ENCODE peak calls at places on chromosomes 2 and 18, in eight cellular contexts. T, Y, X, M, V, J, Q and E are unnamed samples.

GRCh38 chr18:79068299-79068945 is 772 bp upstream of the ATP9B start:
- DNase-seq in T (no peak), Y (peak), X (no peak), M (no peak), V (peak), J (no peak), Q (no peak), E (peak)

GRCh38 chr2:47072018-47072691 is 83.0 kb downstream of the STPG4 start:
- DNase-seq in T (peak), Y (no peak), X (no peak), M (no peak), V (peak), J (no peak), Q (no peak), E (no peak)

GRCh38 chr2:108910541-108911396 is 78.3 kb downstream of the EDAR start:
- DNase-seq in T (no peak), Y (no peak), X (no peak), M (no peak), V (no peak), J (no peak), Q (no peak), E (no peak)

GRCh38 chr2:99960724-99961566 is 181.4 kb downstream of the AFF3 start:
- DNase-seq in T (no peak), Y (no peak), X (no peak), M (no peak), V (no peak), J (no peak), Q (no peak), E (peak)

GRCh38 chr18:65968605-65969004 is 217.8 kb downstream of the CDH7 start:
- DNase-seq in T (no peak), Y (no peak), X (no peak), M (peak), V (peak), J (no peak), Q (no peak), E (no peak)

GRCh38 chr18:28176933-28177827 is at the start of gene CDH2:
- DNase-seq in T (peak), Y (peak), X (peak), M (peak), V (peak), J (peak), Q (no peak), E (peak)

GRCh38 chr2:69946351-69947077 is 14.9 kb downstream of the ASPRV1 start:
- DNase-seq in T (peak), Y (peak), X (no peak), M (no peak), V (no peak), J (peak), Q (peak), E (no peak)

GRCh38 chr18:26908906-26909305 is 43.4 kb upstream of the AQP4 start:
- DNase-seq in T (no peak), Y (no peak), X (no peak), M (no peak), V (no peak), J (no peak), Q (no peak), E (no peak)

GRCh38 chr2:201797175-201797840 is 9.0 kb upstream of the CDK15 start:
- DNase-seq in T (peak), Y (no peak), X (no peak), M (no peak), V (no peak), J (no peak), Q (no peak), E (no peak)

GRCh38 chr2:20509766-20510490 is 63.1 kb downstream of the RHOB start:
- DNase-seq in T (peak), Y (no peak), X (no peak), M (no peak), V (peak), J (no peak), Q (no peak), E (peak)

GRCh38 chr18:10604178-10604577 is 78.4 kb downstream of the NAPG start:
- DNase-seq in T (no peak), Y (no peak), X (no peak), M (no peak), V (no peak), J (peak), Q (no peak), E (no peak)

GRCh38 chr2:24456610-24457556 is 34.2 kb upstream of the NCOA1 start:
- DNase-seq in T (peak), Y (no peak), X (no peak), M (no peak), V (no peak), J (no peak), Q (no peak), E (peak)

GRCh38 chr18:67599277-67599676 is 82.8 kb upstream of the DSEL start:
- DNase-seq in T (no peak), Y (no peak), X (no peak), M (no peak), V (no peak), J (no peak), Q (no peak), E (no peak)

GRCh38 chr2:118607663-118608062 is 239.8 kb downstream of the EN1 start:
- DNase-seq in T (no peak), Y (no peak), X (no peak), M (no peak), V (no peak), J (no peak), Q (no peak), E (no peak)

GRCh38 chr2:37636209-37637077 is 35.0 kb downstream of the CDC42EP3 start:
- DNase-seq in T (no peak), Y (no peak), X (no peak), M (no peak), V (no peak), J (no peak), Q (no peak), E (no peak)

GRCh38 chr2:131040661-131041401 is 52.4 kb downstream of the FAM168B start:
- DNase-seq in T (no peak), Y (peak), X (peak), M (no peak), V (no peak), J (no peak), Q (no peak), E (peak)

GRCh38 chr2:75607988-75608683 is 38.4 kb upstream of the MRPL19 start:
- DNase-seq in T (peak), Y (no peak), X (no peak), M (no peak), V (peak), J (no peak), Q (no peak), E (peak)